ENCODE peak calls at places on chromosomes 13 and 19, in ten cellular contexts. One of them, this sample, is unnamed.

GRCh38 chr19:46772170-46773017 is 16.0 kb downstream of the SLC1A5 start:
- DNase-seq in endodermal cell: no peak
- DNase-seq in head of caudate nucleus: no peak
- DNase-seq in DMS79 treated with DMSO at 0.1 percent for 48 hours: peak; percentile 19
- DNase-seq in stimulated activated CD4-positive, alpha-beta T cell treated with anti-CD3 and anti-CD28 coated beads, Interleukin-4, amount 100 ng/mL, for 1 hour: no peak
- DNase-seq in T-helper 17 cell: no peak
- DNase-seq in tibial artery: no peak
- DNase-seq in fibroblast of lung: no peak
- DNase-seq in activated CD8-positive, alpha-beta T cell treated with anti-CD3 and anti-CD28 coated beads for 36 hours: no peak
- DNase-seq in mucosa of descending colon: no peak
- DNase-seq in this sample: no peak

GRCh38 chr13:34162545-34162936 is 344.6 kb downstream of the RFC3 start:
- DNase-seq in endodermal cell: no peak
- DNase-seq in head of caudate nucleus: no peak
- DNase-seq in DMS79 treated with DMSO at 0.1 percent for 48 hours: no peak
- DNase-seq in stimulated activated CD4-positive, alpha-beta T cell treated with anti-CD3 and anti-CD28 coated beads, Interleukin-4, amount 100 ng/mL, for 1 hour: no peak
- DNase-seq in T-helper 17 cell: no peak
- DNase-seq in tibial artery: no peak
- DNase-seq in fibroblast of lung: peak; percentile 94
- DNase-seq in activated CD8-positive, alpha-beta T cell treated with anti-CD3 and anti-CD28 coated beads for 36 hours: no peak
- DNase-seq in mucosa of descending colon: no peak
- DNase-seq in this sample: no peak

GRCh38 chr13:97561182-97561581 is 127.2 kb downstream of the RAP2A start:
- DNase-seq in endodermal cell: no peak
- DNase-seq in head of caudate nucleus: no peak
- DNase-seq in DMS79 treated with DMSO at 0.1 percent for 48 hours: no peak
- DNase-seq in stimulated activated CD4-positive, alpha-beta T cell treated with anti-CD3 and anti-CD28 coated beads, Interleukin-4, amount 100 ng/mL, for 1 hour: no peak
- DNase-seq in T-helper 17 cell: no peak
- DNase-seq in tibial artery: no peak
- DNase-seq in fibroblast of lung: no peak
- DNase-seq in activated CD8-positive, alpha-beta T cell treated with anti-CD3 and anti-CD28 coated beads for 36 hours: no peak
- DNase-seq in mucosa of descending colon: no peak
- DNase-seq in this sample: no peak

GRCh38 chr13:59103004-59103768 is 1060.5 kb downstream of the DIAPH3 start:
- DNase-seq in endodermal cell: no peak
- DNase-seq in head of caudate nucleus: no peak
- DNase-seq in DMS79 treated with DMSO at 0.1 percent for 48 hours: peak; percentile 23
- DNase-seq in stimulated activated CD4-positive, alpha-beta T cell treated with anti-CD3 and anti-CD28 coated beads, Interleukin-4, amount 100 ng/mL, for 1 hour: no peak
- DNase-seq in T-helper 17 cell: no peak
- DNase-seq in tibial artery: no peak
- DNase-seq in fibroblast of lung: peak; percentile 86
- DNase-seq in activated CD8-positive, alpha-beta T cell treated with anti-CD3 and anti-CD28 coated beads for 36 hours: no peak
- DNase-seq in mucosa of descending colon: no peak
- DNase-seq in this sample: no peak

GRCh38 chr13:111202745-111203144 is 87.6 kb downstream of the ARHGEF7 start:
- DNase-seq in endodermal cell: no peak
- DNase-seq in head of caudate nucleus: no peak
- DNase-seq in DMS79 treated with DMSO at 0.1 percent for 48 hours: no peak
- DNase-seq in stimulated activated CD4-positive, alpha-beta T cell treated with anti-CD3 and anti-CD28 coated beads, Interleukin-4, amount 100 ng/mL, for 1 hour: no peak
- DNase-seq in T-helper 17 cell: no peak
- DNase-seq in tibial artery: no peak
- DNase-seq in fibroblast of lung: peak; percentile 89
- DNase-seq in activated CD8-positive, alpha-beta T cell treated with anti-CD3 and anti-CD28 coated beads for 36 hours: peak; percentile 51
- DNase-seq in mucosa of descending colon: no peak
- DNase-seq in this sample: no peak

GRCh38 chr13:101453784-101454201 is 1.3 kb downstream of the ITGBL1 start:
- DNase-seq in endodermal cell: peak; percentile 64
- DNase-seq in head of caudate nucleus: no peak
- DNase-seq in DMS79 treated with DMSO at 0.1 percent for 48 hours: no peak
- DNase-seq in stimulated activated CD4-positive, alpha-beta T cell treated with anti-CD3 and anti-CD28 coated beads, Interleukin-4, amount 100 ng/mL, for 1 hour: no peak
- DNase-seq in T-helper 17 cell: no peak
- DNase-seq in tibial artery: peak; percentile 71
- DNase-seq in fibroblast of lung: no peak
- DNase-seq in activated CD8-positive, alpha-beta T cell treated with anti-CD3 and anti-CD28 coated beads for 36 hours: no peak
- DNase-seq in mucosa of descending colon: peak; percentile 26
- DNase-seq in this sample: no peak

GRCh38 chr19:13103961-13104847 is 1.5 kb upstream of the LYL1 start:
- DNase-seq in endodermal cell: peak; percentile 87
- DNase-seq in head of caudate nucleus: no peak
- DNase-seq in DMS79 treated with DMSO at 0.1 percent for 48 hours: no peak
- DNase-seq in stimulated activated CD4-positive, alpha-beta T cell treated with anti-CD3 and anti-CD28 coated beads, Interleukin-4, amount 100 ng/mL, for 1 hour: peak; percentile 74
- DNase-seq in T-helper 17 cell: peak; percentile 48
- DNase-seq in tibial artery: peak; percentile 85
- DNase-seq in fibroblast of lung: no peak
- DNase-seq in activated CD8-positive, alpha-beta T cell treated with anti-CD3 and anti-CD28 coated beads for 36 hours: peak; percentile 74
- DNase-seq in mucosa of descending colon: peak; percentile 69
- DNase-seq in this sample: peak; percentile 86

GRCh38 chr13:108594153-108594552 is 35.3 kb upstream of the MYO16 start:
- DNase-seq in endodermal cell: peak; percentile 71
- DNase-seq in head of caudate nucleus: no peak
- DNase-seq in DMS79 treated with DMSO at 0.1 percent for 48 hours: no peak
- DNase-seq in stimulated activated CD4-positive, alpha-beta T cell treated with anti-CD3 and anti-CD28 coated beads, Interleukin-4, amount 100 ng/mL, for 1 hour: no peak
- DNase-seq in T-helper 17 cell: no peak
- DNase-seq in tibial artery: no peak
- DNase-seq in fibroblast of lung: no peak
- DNase-seq in activated CD8-positive, alpha-beta T cell treated with anti-CD3 and anti-CD28 coated beads for 36 hours: no peak
- DNase-seq in mucosa of descending colon: no peak
- DNase-seq in this sample: no peak

GRCh38 chr19:33286899-33287298 is 15.4 kb downstream of the CEBPA start:
- DNase-seq in endodermal cell: no peak
- DNase-seq in head of caudate nucleus: no peak
- DNase-seq in DMS79 treated with DMSO at 0.1 percent for 48 hours: no peak
- DNase-seq in stimulated activated CD4-positive, alpha-beta T cell treated with anti-CD3 and anti-CD28 coated beads, Interleukin-4, amount 100 ng/mL, for 1 hour: no peak
- DNase-seq in T-helper 17 cell: no peak
- DNase-seq in tibial artery: no peak
- DNase-seq in fibroblast of lung: no peak
- DNase-seq in activated CD8-positive, alpha-beta T cell treated with anti-CD3 and anti-CD28 coated beads for 36 hours: peak; percentile 51
- DNase-seq in mucosa of descending colon: peak; percentile 32
- DNase-seq in this sample: no peak

GRCh38 chr13:63308585-63308984 is 1892.9 kb upstream of the PCDH20 start:
- DNase-seq in endodermal cell: no peak
- DNase-seq in head of caudate nucleus: no peak
- DNase-seq in DMS79 treated with DMSO at 0.1 percent for 48 hours: no peak
- DNase-seq in stimulated activated CD4-positive, alpha-beta T cell treated with anti-CD3 and anti-CD28 coated beads, Interleukin-4, amount 100 ng/mL, for 1 hour: no peak
- DNase-seq in T-helper 17 cell: no peak
- DNase-seq in tibial artery: no peak
- DNase-seq in fibroblast of lung: no peak
- DNase-seq in activated CD8-positive, alpha-beta T cell treated with anti-CD3 and anti-CD28 coated beads for 36 hours: no peak
- DNase-seq in mucosa of descending colon: no peak
- DNase-seq in this sample: no peak

This sample was measured in psoas muscle.